ENCODE peak calls at places on chromosomes 5 and 9, in four cellular contexts. One of them, this sample, is unnamed.

GRCh38 chr5:160009591-160009989 is 651 bp downstream of the TTC1 start:
- DNase-seq in T follicular helper cell: no peak
- DNase-seq in NCI-H1105: no peak
- DNase-seq in lung microvascular endothelial cell: no peak
- DNase-seq in this sample: no peak

GRCh38 chr5:123035950-123036390 is 555 bp downstream of the PPIC start:
- DNase-seq in T follicular helper cell: no peak
- DNase-seq in NCI-H1105: no peak
- DNase-seq in lung microvascular endothelial cell: peak; percentile 45
- DNase-seq in this sample: peak; percentile 29

GRCh38 chr5:80975065-80975464 is 14.9 kb downstream of the RASGRF2 start:
- DNase-seq in T follicular helper cell: no peak
- DNase-seq in NCI-H1105: no peak
- DNase-seq in lung microvascular endothelial cell: no peak
- DNase-seq in this sample: no peak

GRCh38 chr9:110919609-110920008 is 118.7 kb downstream of the LPAR1 start:
- DNase-seq in T follicular helper cell: no peak
- DNase-seq in NCI-H1105: no peak
- DNase-seq in lung microvascular endothelial cell: peak; percentile 9
- DNase-seq in this sample: peak; percentile 89

GRCh38 chr9:136644593-136645342 is 17.9 kb upstream of the EGFL7 start:
- DNase-seq in T follicular helper cell: peak; percentile 52
- DNase-seq in NCI-H1105: no peak
- DNase-seq in lung microvascular endothelial cell: peak; percentile 91
- DNase-seq in this sample: peak; percentile 85

GRCh38 chr5:68381060-68381459 is 165.5 kb downstream of the PIK3R1 start:
- DNase-seq in T follicular helper cell: no peak
- DNase-seq in NCI-H1105: no peak
- DNase-seq in lung microvascular endothelial cell: peak; percentile 72
- DNase-seq in this sample: no peak

GRCh38 chr9:99169086-99169485 is 52.7 kb downstream of the ALG2 start:
- DNase-seq in T follicular helper cell: no peak
- DNase-seq in NCI-H1105: no peak
- DNase-seq in lung microvascular endothelial cell: no peak
- DNase-seq in this sample: no peak

GRCh38 chr5:68074048-68074632 is 141.4 kb upstream of the PIK3R1 start:
- DNase-seq in T follicular helper cell: no peak
- DNase-seq in NCI-H1105: peak; percentile 68
- DNase-seq in lung microvascular endothelial cell: no peak
- DNase-seq in this sample: no peak